ENCODE peak calls at places on chromosomes 12 and 14, in seven cellular contexts. L is small intestine; B is LoVo; Q is bronchial epithelial cell; D is foreskin fibroblast; W is CD8-positive, alpha-beta T cell; A is pancreas. N is an unnamed sample.
A peak's percentile ranks its signal among the peaks of the same experiment; 100 is the strongest.

GRCh38 chr12:97408363-97408762 is 54.2 kb upstream of the RMST start:
- DNase-seq in L (no peak), B (no peak), Q (no peak), D (no peak), W (no peak), A (no peak), N (no peak)

GRCh38 chr12:51011960-51012359 is 14.2 kb downstream of the SLC11A2 start:
- DNase-seq in L (no peak), B (no peak), Q (peak; percentile 15), D (no peak), W (no peak), A (no peak), N (peak; percentile 63)

GRCh38 chr14:102539544-102540309 is 30.2 kb upstream of the ANKRD9 start:
- DNase-seq in L (no peak), B (no peak), Q (peak; percentile 37), D (peak; percentile 76), W (no peak), A (no peak), N (no peak)

GRCh38 chr14:34052658-34053014 is 101.8 kb upstream of the EGLN3 start:
- DNase-seq in L (no peak), B (peak; percentile 61), Q (peak; percentile 58), D (peak; percentile 56), W (no peak), A (no peak), N (no peak)

GRCh38 chr12:130992448-130992847 is 38.7 kb downstream of the ADGRD1 start:
- DNase-seq in L (peak; percentile 30), B (no peak), Q (no peak), D (no peak), W (no peak), A (no peak), N (peak; percentile 85)

GRCh38 chr12:3684449-3685051 is 68.4 kb downstream of the CRACR2A start:
- DNase-seq in L (no peak), B (no peak), Q (no peak), D (no peak), W (no peak), A (no peak), N (no peak)

GRCh38 chr14:65750906-65751305 is 338.4 kb downstream of the FUT8 start:
- DNase-seq in L (no peak), B (no peak), Q (no peak), D (no peak), W (no peak), A (no peak), N (no peak)

GRCh38 chr12:121806556-121807308 is 2.9 kb downstream of the SETD1B start:
- DNase-seq in L (peak; percentile 56), B (no peak), Q (no peak), D (peak; percentile 70), W (no peak), A (no peak), N (no peak)

GRCh38 chr14:89746654-89747053 is 207.9 kb downstream of the EFCAB11 start:
- DNase-seq in L (peak; percentile 50), B (no peak), Q (no peak), D (no peak), W (no peak), A (no peak), N (no peak)

GRCh38 chr12:62878211-62878610 is 56.7 kb downstream of the PPM1H start:
- DNase-seq in L (no peak), B (no peak), Q (no peak), D (no peak), W (no peak), A (no peak), N (no peak)

GRCh38 chr14:52740751-52741150 is 10.8 kb downstream of the STYX start:
- DNase-seq in L (no peak), B (no peak), Q (no peak), D (no peak), W (no peak), A (no peak), N (no peak)